ENCODE peak calls at places on chromosome 9, in six cellular contexts. One of them, this sample, is unnamed.

GRCh38 chr9:4866239-4866969 is 73.7 kb downstream of the RCL1 start:
- DNase-seq in tibial artery: no peak
- DNase-seq in chondrocyte: no peak
- DNase-seq in AG09309: no peak
- DNase-seq in HFF-Myc: no peak
- DNase-seq in GM10248: no peak
- DNase-seq in this sample: no peak

GRCh38 chr9:93060746-93061259 is 2.3 kb downstream of the SUSD3 start:
- DNase-seq in AG09309: no peak
- DNase-seq in chondrocyte: no peak
- DNase-seq in tibial artery: no peak
- DNase-seq in GM10248: no peak
- DNase-seq in HFF-Myc: no peak
- DNase-seq in this sample: no peak

GRCh38 chr9:126275386-126276001 is 51.1 kb upstream of the MVB12B start:
- DNase-seq in HFF-Myc: no peak
- DNase-seq in tibial artery: no peak
- DNase-seq in chondrocyte: no peak
- DNase-seq in GM10248: no peak
- DNase-seq in AG09309: no peak
- DNase-seq in this sample: peak; percentile 14

GRCh38 chr9:133473743-133474142 is 5.2 kb downstream of the SLC2A6 start:
- DNase-seq in HFF-Myc: no peak
- DNase-seq in chondrocyte: no peak
- DNase-seq in AG09309: no peak
- DNase-seq in GM10248: no peak
- DNase-seq in tibial artery: no peak
- DNase-seq in this sample: no peak

GRCh38 chr9:28365020-28365640 is 791.8 kb upstream of the C9orf72 start:
- DNase-seq in chondrocyte: no peak
- DNase-seq in AG09309: no peak
- DNase-seq in GM10248: no peak
- DNase-seq in HFF-Myc: no peak
- DNase-seq in tibial artery: no peak
- DNase-seq in this sample: no peak

GRCh38 chr9:134035041-134036039 is 10.1 kb downstream of the BRD3OS start:
- DNase-seq in GM10248: no peak
- DNase-seq in tibial artery: no peak
- DNase-seq in AG09309: no peak
- DNase-seq in chondrocyte: peak; percentile 72
- DNase-seq in HFF-Myc: no peak
- DNase-seq in this sample: no peak

GRCh38 chr9:134367796-134368490 is 41.7 kb downstream of the RXRA start:
- DNase-seq in GM10248: no peak
- DNase-seq in chondrocyte: no peak
- DNase-seq in AG09309: no peak
- DNase-seq in HFF-Myc: no peak
- DNase-seq in tibial artery: no peak
- DNase-seq in this sample: no peak

GRCh38 chr9:109027176-109027575 is 13.9 kb upstream of the CTNNAL1 start:
- DNase-seq in chondrocyte: no peak
- DNase-seq in HFF-Myc: no peak
- DNase-seq in AG09309: no peak
- DNase-seq in GM10248: no peak
- DNase-seq in tibial artery: no peak
- DNase-seq in this sample: peak; percentile 10

GRCh38 chr9:70420267-70421019 is 6.0 kb upstream of the KLF9 start:
- DNase-seq in GM10248: peak; percentile 27
- DNase-seq in AG09309: no peak
- DNase-seq in chondrocyte: no peak
- DNase-seq in tibial artery: peak; percentile 99
- DNase-seq in HFF-Myc: no peak
- DNase-seq in this sample: peak; percentile 97

GRCh38 chr9:615756-616155 is 225.7 kb upstream of the DMRT1 start:
- DNase-seq in GM10248: no peak
- DNase-seq in chondrocyte: no peak
- DNase-seq in HFF-Myc: no peak
- DNase-seq in AG09309: no peak
- DNase-seq in tibial artery: no peak
- DNase-seq in this sample: no peak

GRCh38 chr9:71685988-71686387 is 82.3 kb downstream of the CEMIP2 start:
- DNase-seq in HFF-Myc: no peak
- DNase-seq in tibial artery: no peak
- DNase-seq in AG09309: no peak
- DNase-seq in chondrocyte: no peak
- DNase-seq in GM10248: no peak
- DNase-seq in this sample: no peak

DNA sequence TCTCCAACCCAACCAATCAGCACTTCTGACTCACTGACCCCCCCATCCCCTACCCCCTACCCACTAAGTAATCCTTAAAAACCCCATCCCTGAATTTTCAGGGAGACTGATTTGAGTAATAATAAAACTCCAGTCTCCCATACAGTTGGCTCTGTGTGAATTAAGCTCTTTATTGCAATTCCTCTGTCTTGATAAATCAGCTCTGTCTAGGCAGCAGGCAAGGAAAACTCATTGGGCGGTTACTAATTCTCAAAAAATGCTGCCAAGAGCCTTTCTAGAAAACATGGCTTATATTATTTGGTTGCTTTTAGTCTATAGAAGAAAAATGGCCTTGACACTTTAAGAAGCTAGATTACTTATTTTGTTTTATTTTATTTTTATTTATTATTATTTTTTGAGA is 131.7 kb downstream of the SUSD1 start:
- DNase-seq in GM10248: no peak
- DNase-seq in HFF-Myc: no peak
- DNase-seq in AG09309: no peak
- DNase-seq in chondrocyte: no peak
- DNase-seq in tibial artery: no peak
- DNase-seq in this sample: no peak
- TF ChIP-seq CTCF in GM10248: no peak
- TF ChIP-seq CTCF in HFF-Myc: no peak
- TF ChIP-seq CTCF in AG09309: no peak
- TF ChIP-seq CTCF in chondrocyte: no peak
- TF ChIP-seq CTCF in tibial artery: no peak
- TF ChIP-seq CTCF in this sample: no peak

GRCh38 chr9:1837453-1838084 is 177.6 kb upstream of the SMARCA2 start:
- DNase-seq in HFF-Myc: peak; percentile 11
- DNase-seq in tibial artery: no peak
- DNase-seq in chondrocyte: no peak
- DNase-seq in AG09309: no peak
- DNase-seq in GM10248: peak; percentile 51
- DNase-seq in this sample: no peak
- TF ChIP-seq CTCF in HFF-Myc: peak; percentile 63
- TF ChIP-seq CTCF in tibial artery: no peak
- TF ChIP-seq CTCF in chondrocyte: peak; percentile 53
- TF ChIP-seq CTCF in AG09309: peak; percentile 26
- TF ChIP-seq CTCF in GM10248: peak; percentile 48
- TF ChIP-seq CTCF in this sample: peak; percentile 41

GRCh38 chr9:123434619-123435240 is 78.7 kb downstream of the CRB2 start:
- DNase-seq in GM10248: no peak
- DNase-seq in chondrocyte: no peak
- DNase-seq in HFF-Myc: no peak
- DNase-seq in AG09309: no peak
- DNase-seq in tibial artery: no peak
- DNase-seq in this sample: no peak
- TF ChIP-seq CTCF in GM10248: no peak
- TF ChIP-seq CTCF in chondrocyte: peak; percentile 37
- TF ChIP-seq CTCF in HFF-Myc: peak; percentile 10
- TF ChIP-seq CTCF in AG09309: no peak
- TF ChIP-seq CTCF in tibial artery: no peak
- TF ChIP-seq CTCF in this sample: no peak

DNA sequence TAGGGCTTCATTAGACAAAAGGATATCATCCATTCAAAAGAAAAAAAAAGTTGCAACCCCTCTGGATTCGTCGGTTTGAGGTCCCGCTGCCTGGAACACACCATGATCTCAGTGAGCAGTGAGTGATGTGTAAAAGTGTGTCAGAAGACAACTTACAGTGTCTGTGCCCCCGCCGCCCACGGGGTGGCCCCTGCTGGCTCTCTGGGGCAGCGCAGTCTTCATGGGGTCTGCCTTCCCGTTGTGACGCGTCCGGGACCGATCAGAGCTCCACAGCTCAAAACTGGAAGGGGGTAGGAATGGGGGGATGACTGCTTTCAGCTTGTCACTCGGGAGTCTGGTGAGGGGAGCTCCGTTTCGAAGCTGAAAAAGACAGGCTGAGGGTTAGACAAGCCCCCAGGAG is 22.6 kb downstream of the ANKS6 start:
- DNase-seq in chondrocyte: peak; percentile 74
- DNase-seq in GM10248: no peak
- DNase-seq in tibial artery: no peak
- DNase-seq in AG09309: no peak
- DNase-seq in HFF-Myc: no peak
- DNase-seq in this sample: no peak
- TF ChIP-seq CTCF in chondrocyte: no peak
- TF ChIP-seq CTCF in GM10248: no peak
- TF ChIP-seq CTCF in tibial artery: no peak
- TF ChIP-seq CTCF in AG09309: no peak
- TF ChIP-seq CTCF in HFF-Myc: no peak
- TF ChIP-seq CTCF in this sample: no peak

GRCh38 chr9:89730715-89731114 is 125.9 kb downstream of the GADD45G start:
- DNase-seq in HFF-Myc: no peak
- DNase-seq in AG09309: no peak
- DNase-seq in tibial artery: no peak
- DNase-seq in chondrocyte: no peak
- DNase-seq in GM10248: no peak
- DNase-seq in this sample: no peak
- TF ChIP-seq CTCF in HFF-Myc: no peak
- TF ChIP-seq CTCF in AG09309: no peak
- TF ChIP-seq CTCF in tibial artery: no peak
- TF ChIP-seq CTCF in chondrocyte: no peak
- TF ChIP-seq CTCF in GM10248: no peak
- TF ChIP-seq CTCF in this sample: no peak

DNA sequence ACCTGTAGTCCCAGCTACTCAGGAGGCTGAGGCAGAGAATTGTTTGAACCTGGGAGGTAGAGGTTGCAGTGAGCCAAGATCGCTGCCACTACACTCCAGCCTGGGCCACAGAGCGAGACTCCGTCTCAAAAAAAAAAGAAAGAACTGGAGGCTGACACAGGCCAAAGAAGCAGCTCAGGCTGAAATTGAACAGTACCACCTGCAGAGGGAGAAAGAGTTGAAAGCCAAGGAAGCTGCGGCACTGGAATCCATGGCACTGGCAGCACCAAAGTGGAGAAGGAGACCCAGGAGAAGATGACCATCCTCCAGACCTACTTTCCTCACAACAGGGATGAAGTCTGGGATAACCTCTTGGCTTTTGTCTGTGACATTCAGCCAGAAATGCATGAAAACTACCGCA is 11.3 kb upstream of the TMEM141 start:
- DNase-seq in chondrocyte: no peak
- DNase-seq in tibial artery: no peak
- DNase-seq in GM10248: no peak
- DNase-seq in HFF-Myc: no peak
- DNase-seq in AG09309: no peak
- DNase-seq in this sample: no peak
- TF ChIP-seq CTCF in chondrocyte: peak; percentile 31
- TF ChIP-seq CTCF in tibial artery: no peak
- TF ChIP-seq CTCF in GM10248: no peak
- TF ChIP-seq CTCF in HFF-Myc: no peak
- TF ChIP-seq CTCF in AG09309: no peak
- TF ChIP-seq CTCF in this sample: no peak

GRCh38 chr9:124868511-124869465 is 6.9 kb downstream of the ARPC5L start:
- DNase-seq in chondrocyte: no peak
- DNase-seq in HFF-Myc: no peak
- DNase-seq in AG09309: no peak
- DNase-seq in tibial artery: peak; percentile 91
- DNase-seq in GM10248: peak; percentile 94
- DNase-seq in this sample: peak; percentile 91
- TF ChIP-seq CTCF in chondrocyte: peak; percentile 68
- TF ChIP-seq CTCF in HFF-Myc: peak; percentile 18
- TF ChIP-seq CTCF in AG09309: peak; percentile 26
- TF ChIP-seq CTCF in tibial artery: no peak
- TF ChIP-seq CTCF in GM10248: peak; percentile 64
- TF ChIP-seq CTCF in this sample: no peak

GRCh38 chr9:90420211-90420610 is 222.4 kb downstream of the DIRAS2 start:
- DNase-seq in chondrocyte: no peak
- DNase-seq in GM10248: no peak
- DNase-seq in HFF-Myc: no peak
- DNase-seq in tibial artery: no peak
- DNase-seq in AG09309: no peak
- DNase-seq in this sample: no peak
- TF ChIP-seq CTCF in chondrocyte: no peak
- TF ChIP-seq CTCF in GM10248: no peak
- TF ChIP-seq CTCF in HFF-Myc: no peak
- TF ChIP-seq CTCF in tibial artery: no peak
- TF ChIP-seq CTCF in AG09309: no peak
- TF ChIP-seq CTCF in this sample: no peak

GRCh38 chr9:37623267-37623666 is 27.5 kb upstream of the FRMPD1 start:
- DNase-seq in HFF-Myc: no peak
- DNase-seq in chondrocyte: no peak
- DNase-seq in tibial artery: no peak
- DNase-seq in AG09309: no peak
- DNase-seq in GM10248: no peak
- DNase-seq in this sample: no peak
- TF ChIP-seq CTCF in HFF-Myc: no peak
- TF ChIP-seq CTCF in chondrocyte: no peak
- TF ChIP-seq CTCF in tibial artery: no peak
- TF ChIP-seq CTCF in AG09309: no peak
- TF ChIP-seq CTCF in GM10248: no peak
- TF ChIP-seq CTCF in this sample: no peak

DNA sequence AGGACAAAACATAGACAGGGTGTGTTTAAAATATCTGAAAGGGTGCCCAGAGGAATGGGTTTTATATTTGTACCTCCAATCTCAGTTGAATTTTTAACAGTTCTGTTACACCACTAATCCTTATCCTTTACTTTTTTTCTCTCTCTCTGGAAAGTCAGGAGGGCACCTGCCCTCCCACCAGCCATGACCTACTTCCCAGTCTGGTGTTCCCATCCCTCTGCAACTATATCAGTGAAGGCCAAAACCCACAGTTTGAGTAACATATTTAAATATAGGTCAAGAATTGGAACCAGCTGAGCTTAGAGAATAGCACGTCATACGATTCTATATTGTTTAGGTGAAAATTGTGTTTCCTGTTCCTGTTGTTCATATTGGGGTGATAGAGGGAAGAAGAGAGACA is 229.8 kb downstream of the NTRK2 start:
- DNase-seq in AG09309: no peak
- DNase-seq in GM10248: no peak
- DNase-seq in tibial artery: no peak
- DNase-seq in chondrocyte: no peak
- DNase-seq in HFF-Myc: no peak
- DNase-seq in this sample: no peak
- TF ChIP-seq CTCF in AG09309: no peak
- TF ChIP-seq CTCF in GM10248: no peak
- TF ChIP-seq CTCF in tibial artery: no peak
- TF ChIP-seq CTCF in chondrocyte: no peak
- TF ChIP-seq CTCF in HFF-Myc: no peak
- TF ChIP-seq CTCF in this sample: no peak